ENCODE peak calls at places on chromosomes 6 and 20, in six cellular contexts. V is WTC11, H is HepG2, J is K562, Z is H1, W is GM12878. C is an unnamed sample.

GRCh38 chr6:55395836-55396235 is 68.6 kb downstream of the GFRAL start:
- DNase-seq in W (no peak), H (no peak), Z (no peak), J (no peak), V (no peak), C (no peak)

GRCh38 chr6:5323979-5324378 is 62.7 kb downstream of the FARS2 start:
- DNase-seq in Z (no peak), W (no peak), H (no peak), V (no peak), J (no peak), C (no peak)

GRCh38 chr20:40390654-40391053 is 298.4 kb downstream of the MAFB start:
- DNase-seq in W (no peak), Z (peak; percentile 21), H (no peak), V (no peak), J (no peak), C (no peak)

GRCh38 chr6:156438519-156438918 is 338.7 kb upstream of the ARID1B start:
- DNase-seq in W (no peak), V (no peak), Z (no peak), J (no peak), H (no peak), C (no peak)

GRCh38 chr6:453152-453551 is 61.6 kb downstream of the IRF4 start:
- DNase-seq in W (no peak), J (no peak), H (no peak), V (no peak), Z (no peak), C (no peak)

GRCh38 chr6:107731422-107732319 is 92.4 kb downstream of the SCML4 start:
- DNase-seq in W (no peak), J (no peak), V (no peak), Z (no peak), H (no peak), C (no peak)

GRCh38 chr20:10369723-10370090 is 64.3 kb downstream of the MKKS start:
- DNase-seq in W (no peak), V (no peak), J (no peak), Z (no peak), H (no peak), C (no peak)

GRCh38 chr6:2687456-2687855 is 63.3 kb downstream of the MYLK4 start:
- DNase-seq in Z (no peak), J (no peak), V (no peak), H (no peak), W (no peak), C (no peak)

GRCh38 chr6:168131464-168132415 is 52.7 kb upstream of the FRMD1 start:
- DNase-seq in J (no peak), Z (no peak), H (no peak), V (peak; percentile 44), W (no peak), C (no peak)

GRCh38 chr20:41174782-41175181 is 37.4 kb downstream of the PLCG1 start:
- DNase-seq in Z (no peak), J (no peak), V (peak; percentile 2), W (no peak), H (no peak), C (no peak)

GRCh38 chr20:14879839-14880238 is 542.4 kb upstream of the FLRT3 start:
- DNase-seq in H (no peak), V (no peak), W (no peak), J (no peak), Z (no peak), C (no peak)

GRCh38 chr6:122869437-122870024 is 80.5 kb downstream of the SMPDL3A start:
- DNase-seq in H (peak; percentile 53), J (peak; percentile 29), Z (no peak), W (no peak), V (peak; percentile 22), C (peak; percentile 43)

GRCh38 chr20:61513124-61514017 is 261.3 kb downstream of the CDH4 start:
- DNase-seq in H (no peak), J (no peak), Z (no peak), V (no peak), W (no peak), C (no peak)

GRCh38 chr6:122092366-122092765 is 307.1 kb upstream of the HSF2 start:
- DNase-seq in V (no peak), Z (no peak), H (no peak), J (no peak), W (no peak), C (no peak)

GRCh38 chr20:4952229-4952628 is 49.1 kb downstream of the SLC23A2 start:
- DNase-seq in V (no peak), W (no peak), Z (no peak), H (no peak), J (no peak), C (no peak)

GRCh38 chr20:62961310-62961783 is 8.8 kb downstream of the SLC17A9 start:
- DNase-seq in Z (no peak), W (no peak), J (peak; percentile 38), V (peak; percentile 50), H (no peak), C (no peak)

GRCh38 chr6:105794870-105795269 is 291.3 kb upstream of the PRDM1 start:
- DNase-seq in W (no peak), H (no peak), J (no peak), Z (no peak), V (no peak), C (no peak)

GRCh38 chr20:53287357-53288042 is 306.1 kb downstream of the ZNF217 start:
- DNase-seq in H (no peak), W (no peak), Z (no peak), V (no peak), J (no peak), C (no peak)

GRCh38 chr6:94099072-94099471 is 679.7 kb upstream of the EPHA7 start:
- DNase-seq in W (no peak), V (no peak), Z (no peak), J (no peak), H (no peak), C (no peak)
- TF ChIP-seq MAX in W (no peak), V (no peak), Z (no peak), J (no peak), H (no peak), C (no peak)

GRCh38 chr6:153959281-153959680 is 79.8 kb upstream of the OPRM1 start:
- DNase-seq in Z (no peak), J (no peak), V (no peak), W (no peak), H (no peak), C (no peak)

GRCh38 chr6:153960741-153961140 is 78.3 kb upstream of the OPRM1 start:
- DNase-seq in W (no peak), H (no peak), Z (no peak), V (no peak), J (no peak), C (no peak)

GRCh38 chr6:153958860-153959259 is 80.2 kb upstream of the OPRM1 start:
- DNase-seq in V (no peak), J (no peak), H (no peak), Z (no peak), W (no peak), C (no peak)

GRCh38 chr6:153957409-153957808 is 81.6 kb upstream of the OPRM1 start:
- DNase-seq in V (no peak), Z (no peak), W (no peak), J (no peak), H (no peak), C (no peak)

GRCh38 chr6:153956807-153957206 is 82.2 kb upstream of the OPRM1 start:
- DNase-seq in Z (no peak), W (no peak), H (no peak), V (no peak), J (no peak), C (no peak)
- TF ChIP-seq SP1 in Z (no peak), W (no peak), H (no peak), V (no peak), J (no peak), C (no peak)

GRCh38 chr6:144149558-144149893 is 791 bp upstream of the STX11 start:
- DNase-seq in W (no peak), V (no peak), J (no peak), Z (no peak), H (no peak), C (no peak)
- TF ChIP-seq MAX in W (no peak), V (no peak), J (no peak), Z (no peak), H (no peak), C (no peak)

GRCh38 chr6:57256541-57256940 is 34.4 kb upstream of the RAB23 start:
- DNase-seq in Z (no peak), V (no peak), W (no peak), H (no peak), J (no peak), C (no peak)
- TF ChIP-seq SP1 in Z (no peak), V (no peak), W (no peak), H (no peak), J (no peak), C (no peak)

GRCh38 chr6:165910184-165910583 is 247.1 kb upstream of the PDE10A start:
- DNase-seq in H (no peak), V (no peak), Z (no peak), J (no peak), W (no peak), C (no peak)

GRCh38 chr6:165915022-165915770 is 252.2 kb upstream of the PDE10A start:
- DNase-seq in H (no peak), J (no peak), Z (no peak), V (no peak), W (no peak), C (no peak)

GRCh38 chr6:165917576-165917975 is 250.1 kb downstream of the TBXT start:
- DNase-seq in J (no peak), W (no peak), Z (no peak), V (no peak), H (no peak), C (no peak)

DNA sequence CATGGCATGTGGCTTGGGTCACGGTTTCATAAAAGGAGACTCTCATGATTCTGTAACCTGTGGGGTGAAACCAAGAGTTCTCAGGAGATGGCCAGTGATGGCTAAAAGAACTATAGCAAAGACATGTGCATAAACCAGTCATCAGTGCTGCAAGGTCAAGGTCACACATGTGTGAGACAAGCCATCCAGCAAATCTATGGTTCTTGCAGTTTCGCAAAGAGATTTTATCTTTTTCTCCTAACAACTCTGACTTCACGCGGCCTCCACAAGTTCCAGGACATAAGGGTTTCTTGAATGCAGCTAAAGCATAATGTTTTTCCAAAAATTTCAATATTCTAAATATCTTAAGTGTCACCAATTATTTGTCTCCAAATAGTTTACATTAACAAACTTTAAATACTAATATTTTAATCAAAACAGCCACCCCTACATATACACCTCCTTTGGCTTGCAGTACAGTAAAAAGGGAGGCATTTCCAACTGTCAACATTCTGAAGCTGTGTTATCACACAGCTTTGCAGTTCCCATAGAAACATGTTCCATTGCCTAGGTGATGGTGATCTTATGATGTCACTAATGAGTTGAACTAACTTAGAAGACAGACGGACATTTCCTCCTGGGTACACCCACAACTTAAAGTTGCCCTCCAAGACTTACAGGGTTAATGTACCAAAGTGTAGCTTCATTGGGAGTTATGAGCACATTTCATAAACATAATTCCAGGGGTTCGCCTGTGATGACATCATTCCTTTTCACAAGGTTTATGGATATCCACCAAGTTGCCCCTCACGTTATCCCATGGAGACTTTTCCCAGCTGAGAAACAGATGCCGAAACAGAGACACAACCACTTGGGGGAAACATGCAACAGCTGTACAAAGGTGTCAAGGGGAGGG is 250.9 kb upstream of the PDE10A start:
- DNase-seq in V (no peak), W (no peak), Z (no peak), H (no peak), J (no peak), C (no peak)
- TF ChIP-seq MAX in V (no peak), W (no peak), Z (no peak), H (no peak), J (no peak), C (no peak)

GRCh38 chr6:141301779-141302178 is 830.9 kb upstream of the GJE1 start:
- DNase-seq in Z (no peak), V (no peak), H (no peak), J (no peak), W (no peak), C (no peak)
- TF ChIP-seq SP1 in Z (no peak), V (no peak), H (no peak), J (no peak), W (no peak), C (no peak)

GRCh38 chr6:166626177-166627038 is 643 bp downstream of the RPS6KA2 start:
- DNase-seq in Z (no peak), W (no peak), H (no peak), V (peak; percentile 61), J (no peak), C (no peak)
- TF ChIP-seq MAX in Z (no peak), W (no peak), H (no peak), V (peak; percentile 60), J (no peak), C (no peak)